ENCODE peak calls at places on chromosomes 7 and 10, in four cellular contexts. O, T, F and J are unnamed samples.

GRCh38 chr7:5211730-5212482 is 21.9 kb downstream of the WIPI2 start:
- DNase-seq in O (peak; percentile 65), T (no peak), F (no peak), J (no peak)

GRCh38 chr10:132064082-132064755 is 1.5 kb upstream of the JAKMIP3 start:
- DNase-seq in O (peak; percentile 54), T (no peak), F (no peak), J (peak; percentile 71)

GRCh38 chr10:84194424-84195043 is at the start of gene CDHR1:
- DNase-seq in O (no peak), T (no peak), F (peak; percentile 25), J (peak; percentile 89)

GRCh38 chr10:24305551-24306506 is 96.9 kb downstream of the KIAA1217 start:
- DNase-seq in O (no peak), T (no peak), F (no peak), J (no peak)

GRCh38 chr10:95168694-95169093 is 25.3 kb upstream of the ACSM6 start:
- DNase-seq in O (no peak), T (no peak), F (no peak), J (no peak)

GRCh38 chr10:125144693-125145623 is 15.4 kb downstream of the CTBP2 start:
- DNase-seq in O (no peak), T (no peak), F (peak; percentile 78), J (peak; percentile 55)

GRCh38 chr10:131429141-131429540 is 117.6 kb upstream of the TCERG1L start:
- DNase-seq in O (no peak), T (no peak), F (no peak), J (no peak)

GRCh38 chr7:155228459-155228845 is 69.2 kb upstream of the INSIG1 start:
- DNase-seq in O (no peak), T (no peak), F (no peak), J (no peak)

DNA sequence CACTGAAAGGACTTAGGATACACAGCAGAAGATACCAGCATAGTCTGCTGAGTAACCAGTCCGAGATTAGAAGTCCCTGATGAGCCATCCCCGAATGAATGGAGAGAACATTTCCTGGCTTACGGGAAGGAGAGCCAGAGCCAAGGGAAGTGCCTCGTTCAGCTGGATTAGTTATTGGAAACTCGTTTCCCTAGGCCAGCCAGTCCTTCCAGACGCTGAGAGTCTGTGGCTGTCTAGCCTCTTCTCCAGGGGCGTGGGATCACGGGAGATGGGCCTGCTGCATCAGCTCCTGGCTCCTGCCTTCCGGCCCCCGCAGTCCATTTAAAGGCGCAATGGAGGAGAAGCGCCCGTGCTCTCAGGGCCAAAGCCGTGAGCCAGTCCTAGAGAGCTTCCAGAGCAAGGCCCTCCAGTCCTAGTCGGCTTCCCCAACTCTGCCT is 712.8 kb downstream of the PARD3 start:
- DNase-seq in O (peak; percentile 81), T (no peak), F (no peak), J (peak; percentile 37)
- TF ChIP-seq EP300 in O (no peak), T (peak; percentile 77), F (no peak), J (no peak)

GRCh38 chr7:17374157-17374556 is 75.7 kb downstream of the AHR start:
- DNase-seq in O (no peak), T (no peak), F (no peak), J (no peak)
- TF ChIP-seq EP300 in O (no peak), T (no peak), F (no peak), J (no peak)

GRCh38 chr10:17203416-17203815 is 1.9 kb upstream of the TRDMT1 start:
- DNase-seq in O (no peak), T (no peak), F (no peak), J (no peak)

GRCh38 chr10:17200885-17201164 is 647 bp downstream of the TRDMT1 start:
- DNase-seq in O (no peak), T (peak; percentile 42), F (peak; percentile 37), J (no peak)

GRCh38 chr10:17201165-17202013 is at the start of gene TRDMT1:
- DNase-seq in O (peak; percentile 92), T (peak; percentile 77), F (peak; percentile 76), J (peak; percentile 89)

GRCh38 chr10:17200035-17200884 is 1.2 kb downstream of the TRDMT1 start:
- DNase-seq in O (no peak), T (no peak), F (no peak), J (no peak)

DNA sequence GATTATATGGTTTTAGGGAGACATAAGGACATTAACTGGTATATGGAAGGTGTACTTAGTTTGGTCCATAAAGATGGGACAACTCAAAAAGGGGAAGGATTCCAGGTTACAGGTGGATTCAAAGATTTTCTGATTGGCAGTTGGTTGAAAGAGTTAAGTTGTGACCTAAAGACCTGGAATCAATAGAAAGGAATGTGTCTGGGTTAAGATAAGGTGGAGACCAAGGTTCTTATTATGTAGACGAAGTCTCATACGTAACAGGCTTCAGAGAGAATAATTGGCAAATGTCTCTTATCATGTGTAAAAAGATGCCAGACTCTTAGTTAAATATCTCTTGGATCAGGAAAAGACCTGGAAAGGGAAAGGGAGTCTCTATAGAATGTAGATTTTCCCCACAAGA is 1.0 kb upstream of the TRDMT1 start:
- DNase-seq in O (no peak), T (no peak), F (no peak), J (no peak)
- TF ChIP-seq EP300 in O (no peak), T (no peak), F (no peak), J (no peak)

DNA sequence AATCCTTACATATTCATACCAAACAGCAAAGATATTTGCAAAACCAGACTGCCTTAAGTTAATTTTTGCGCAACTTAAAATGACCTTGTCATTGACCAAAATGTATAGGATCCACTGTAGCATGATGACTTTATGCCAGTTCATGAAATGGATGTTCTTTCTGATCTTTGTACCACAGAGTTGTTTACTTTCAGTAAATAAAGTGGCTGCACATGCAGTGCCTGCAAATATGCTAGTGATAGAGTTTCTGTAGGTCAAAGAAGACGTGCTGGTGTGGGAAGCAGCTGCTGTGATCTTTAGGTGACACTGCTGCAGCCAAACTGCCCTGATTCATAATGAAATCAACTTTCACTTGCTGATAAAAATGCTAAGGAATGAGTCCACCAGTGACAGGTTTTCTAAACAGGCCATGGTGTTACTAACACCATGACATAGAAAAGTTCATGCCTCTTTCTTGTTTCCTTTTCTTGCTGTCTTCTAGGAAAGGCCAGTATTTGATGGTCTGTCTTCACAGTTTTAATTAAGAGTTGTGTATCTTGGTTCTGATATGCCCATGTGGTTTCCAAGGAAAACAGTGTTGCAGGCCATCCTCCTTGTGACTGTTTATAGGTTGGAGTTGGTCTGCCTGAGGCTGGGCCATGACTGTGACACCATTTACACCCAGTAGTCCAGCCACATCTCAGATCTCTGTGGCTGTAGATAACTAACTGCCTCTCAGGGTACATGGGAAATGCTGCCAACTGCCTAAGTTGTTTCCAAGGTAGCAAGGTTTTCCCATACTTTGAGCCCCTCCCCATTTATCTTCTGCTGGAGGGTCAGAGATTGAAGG is 62.5 kb downstream of the INSYN2A start:
- DNase-seq in O (no peak), T (no peak), F (no peak), J (no peak)
- TF ChIP-seq EP300 in O (no peak), T (no peak), F (no peak), J (no peak)

DNA sequence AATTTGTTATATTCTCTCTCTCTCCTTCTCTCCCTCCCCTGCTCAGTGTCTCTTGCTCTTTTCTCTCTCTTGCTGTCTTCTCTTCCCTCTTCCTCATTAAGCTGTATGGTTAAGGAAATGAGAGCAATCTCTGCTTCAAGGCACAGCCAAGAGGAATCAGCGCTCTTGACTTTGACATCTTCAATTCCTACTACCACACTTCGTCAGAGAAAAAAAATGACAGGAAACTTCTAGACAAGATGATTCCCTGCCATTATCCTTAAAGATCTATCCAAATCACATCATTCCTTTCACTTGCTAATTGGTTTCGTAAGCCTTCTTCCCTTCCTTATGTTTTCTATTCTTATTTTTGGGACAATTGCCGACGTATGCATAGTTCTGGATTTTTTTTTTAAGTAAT is 425.0 kb downstream of the KCNMA1 start:
- DNase-seq in O (no peak), T (no peak), F (no peak), J (no peak)
- TF ChIP-seq EP300 in O (no peak), T (no peak), F (no peak), J (no peak)

DNA sequence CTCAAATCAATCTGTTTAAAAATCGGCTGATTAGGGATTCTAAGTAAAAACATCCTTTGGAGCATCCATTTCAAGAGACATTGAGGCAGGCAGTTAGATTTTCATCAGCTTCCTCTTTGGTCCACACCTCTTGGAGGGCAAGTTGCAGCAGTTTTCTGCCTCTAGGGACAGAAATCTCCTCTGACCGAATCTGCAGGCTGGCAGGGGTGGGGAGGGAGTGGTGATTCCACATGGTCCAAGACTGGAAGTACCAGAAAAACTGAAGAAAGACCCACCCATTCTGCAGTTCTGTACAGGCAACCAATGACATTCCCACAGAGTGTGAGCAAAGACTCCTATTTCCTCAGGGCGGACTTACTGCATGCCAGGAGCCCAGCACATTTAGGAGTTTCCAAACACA is 29.0 kb downstream of the FGFBP3 start:
- DNase-seq in O (no peak), T (no peak), F (no peak), J (no peak)
- TF ChIP-seq EP300 in O (no peak), T (no peak), F (no peak), J (no peak)

DNA sequence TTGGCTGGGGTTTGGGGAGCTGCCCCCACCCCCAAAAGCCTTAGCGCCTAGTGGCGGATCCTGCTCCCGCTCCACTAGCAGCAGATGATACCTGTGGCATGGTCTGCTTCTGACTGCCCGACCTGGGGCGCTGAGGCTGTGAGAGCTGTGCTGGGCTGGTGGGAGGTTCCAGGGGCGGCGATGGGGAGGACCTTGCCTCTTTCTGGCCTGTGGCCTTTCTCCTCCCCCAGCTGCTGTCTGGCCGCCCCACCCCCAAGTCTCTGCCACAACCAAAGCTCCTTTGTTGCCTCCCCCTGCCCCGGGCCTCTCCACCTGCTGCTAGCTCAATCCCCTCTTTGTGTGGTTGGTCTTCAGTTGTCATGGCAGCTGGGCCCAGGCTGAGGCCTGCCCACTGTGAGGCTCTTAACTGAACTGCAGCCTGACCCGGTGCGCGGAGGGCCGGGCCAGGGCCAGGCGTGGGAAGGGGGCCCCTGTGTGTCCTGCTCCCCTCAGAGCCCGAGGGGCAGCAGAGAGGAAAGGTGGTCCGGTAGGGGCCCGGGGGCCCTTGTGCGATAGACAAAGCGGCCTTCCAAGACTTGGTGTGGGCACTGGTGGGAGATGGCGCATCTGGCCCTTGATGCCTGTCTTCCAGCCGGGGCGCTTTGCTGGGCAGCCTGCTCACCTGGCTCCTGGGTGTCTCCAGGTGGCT is 4.7 kb downstream of the ZNF775 start:
- DNase-seq in O (peak; percentile 77), T (peak; percentile 62), F (no peak), J (no peak)
- TF ChIP-seq EP300 in O (no peak), T (peak; percentile 73), F (no peak), J (no peak)

GRCh38 chr10:122112625-122113160 is 123.7 kb downstream of the TACC2 start:
- DNase-seq in O (peak; percentile 86), T (peak; percentile 69), F (peak; percentile 93), J (peak; percentile 96)
- TF ChIP-seq EP300 in O (no peak), T (peak; percentile 58), F (no peak), J (no peak)

GRCh38 chr10:76558996-76559888 is 1078.4 kb downstream of the KCNMA1 start:
- DNase-seq in O (no peak), T (no peak), F (no peak), J (no peak)
- TF ChIP-seq EP300 in O (no peak), T (no peak), F (no peak), J (no peak)